ENCODE peak calls at places on chromosomes 4 and X, in ten cellular contexts. One of them, this sample, is unnamed.

GRCh38 chr4:108272566-108272965 is 103.8 kb upstream of the LEF1 start:
- DNase-seq in NAMALWA: no peak
- DNase-seq in fibroblast of mammary gland: peak; percentile 42
- DNase-seq in iris pigment epithelial cell: peak; percentile 80
- DNase-seq in T-cell: no peak
- DNase-seq in OCI-LY7: no peak
- DNase-seq in skeletal muscle cell: peak; percentile 13
- DNase-seq in iPS-NIHi11: no peak
- DNase-seq in NCI-H69: peak; percentile 88
- DNase-seq in Jurkat, Clone E6-1: peak; percentile 95
- DNase-seq in this sample: no peak

GRCh38 chrX:79081895-79082512 is 62.5 kb upstream of the GPR174 start:
- DNase-seq in NAMALWA: peak; percentile 65
- DNase-seq in fibroblast of mammary gland: peak; percentile 43
- DNase-seq in iris pigment epithelial cell: peak; percentile 17
- DNase-seq in T-cell: no peak
- DNase-seq in OCI-LY7: peak; percentile 58
- DNase-seq in skeletal muscle cell: peak; percentile 0
- DNase-seq in iPS-NIHi11: peak; percentile 19
- DNase-seq in NCI-H69: peak; percentile 0
- DNase-seq in Jurkat, Clone E6-1: peak; percentile 85
- DNase-seq in this sample: peak; percentile 36

GRCh38 chrX:39773150-39773549 is 324.6 kb downstream of the BCOR start:
- DNase-seq in NAMALWA: no peak
- DNase-seq in fibroblast of mammary gland: no peak
- DNase-seq in iris pigment epithelial cell: no peak
- DNase-seq in T-cell: no peak
- DNase-seq in OCI-LY7: no peak
- DNase-seq in skeletal muscle cell: no peak
- DNase-seq in iPS-NIHi11: no peak
- DNase-seq in NCI-H69: no peak
- DNase-seq in Jurkat, Clone E6-1: no peak
- DNase-seq in this sample: no peak

GRCh38 chrX:2231570-2232192 is 269.1 kb downstream of the DHRSX start:
- DNase-seq in NAMALWA: no peak
- DNase-seq in fibroblast of mammary gland: no peak
- DNase-seq in iris pigment epithelial cell: no peak
- DNase-seq in T-cell: no peak
- DNase-seq in OCI-LY7: no peak
- DNase-seq in skeletal muscle cell: no peak
- DNase-seq in iPS-NIHi11: no peak
- DNase-seq in NCI-H69: no peak
- DNase-seq in Jurkat, Clone E6-1: no peak
- DNase-seq in this sample: no peak

GRCh38 chr4:13920111-13920875 is 292.8 kb upstream of the BOD1L1 start:
- DNase-seq in NAMALWA: no peak
- DNase-seq in fibroblast of mammary gland: no peak
- DNase-seq in iris pigment epithelial cell: peak; percentile 59
- DNase-seq in T-cell: no peak
- DNase-seq in OCI-LY7: no peak
- DNase-seq in skeletal muscle cell: no peak
- DNase-seq in iPS-NIHi11: no peak
- DNase-seq in NCI-H69: no peak
- DNase-seq in Jurkat, Clone E6-1: no peak
- DNase-seq in this sample: no peak

GRCh38 chrX:123324628-123325027 is 140.6 kb downstream of the GRIA3 start:
- DNase-seq in NAMALWA: no peak
- DNase-seq in fibroblast of mammary gland: peak; percentile 12
- DNase-seq in iris pigment epithelial cell: no peak
- DNase-seq in T-cell: no peak
- DNase-seq in OCI-LY7: no peak
- DNase-seq in skeletal muscle cell: no peak
- DNase-seq in iPS-NIHi11: no peak
- DNase-seq in NCI-H69: peak; percentile 41
- DNase-seq in Jurkat, Clone E6-1: no peak
- DNase-seq in this sample: no peak

GRCh38 chr4:53962516-53963225 is 101.7 kb downstream of the CHIC2 start:
- DNase-seq in NAMALWA: no peak
- DNase-seq in fibroblast of mammary gland: peak; percentile 89
- DNase-seq in iris pigment epithelial cell: peak; percentile 90
- DNase-seq in T-cell: no peak
- DNase-seq in OCI-LY7: no peak
- DNase-seq in skeletal muscle cell: peak; percentile 87
- DNase-seq in iPS-NIHi11: no peak
- DNase-seq in NCI-H69: peak; percentile 35
- DNase-seq in Jurkat, Clone E6-1: no peak
- DNase-seq in this sample: no peak

GRCh38 chr4:163492951-163493504 is 1.5 kb upstream of the TMA16 start:
- DNase-seq in NAMALWA: peak; percentile 21
- DNase-seq in fibroblast of mammary gland: no peak
- DNase-seq in iris pigment epithelial cell: no peak
- DNase-seq in T-cell: no peak
- DNase-seq in OCI-LY7: peak; percentile 27
- DNase-seq in skeletal muscle cell: no peak
- DNase-seq in iPS-NIHi11: no peak
- DNase-seq in NCI-H69: peak; percentile 32
- DNase-seq in Jurkat, Clone E6-1: peak; percentile 38
- DNase-seq in this sample: peak; percentile 38

GRCh38 chrX:41394293-41394692 is 52.9 kb upstream of the NYX start:
- DNase-seq in NAMALWA: no peak
- DNase-seq in fibroblast of mammary gland: no peak
- DNase-seq in iris pigment epithelial cell: no peak
- DNase-seq in T-cell: no peak
- DNase-seq in OCI-LY7: no peak
- DNase-seq in skeletal muscle cell: no peak
- DNase-seq in iPS-NIHi11: no peak
- DNase-seq in NCI-H69: no peak
- DNase-seq in Jurkat, Clone E6-1: no peak
- DNase-seq in this sample: no peak

GRCh38 chr4:8035371-8035780 is 95.7 kb upstream of the AFAP1 start:
- DNase-seq in NAMALWA: peak; percentile 46
- DNase-seq in fibroblast of mammary gland: peak; percentile 6
- DNase-seq in iris pigment epithelial cell: peak; percentile 69
- DNase-seq in T-cell: no peak
- DNase-seq in OCI-LY7: no peak
- DNase-seq in skeletal muscle cell: no peak
- DNase-seq in iPS-NIHi11: no peak
- DNase-seq in NCI-H69: no peak
- DNase-seq in Jurkat, Clone E6-1: peak; percentile 58
- DNase-seq in this sample: no peak

GRCh38 chrX:154013614-154014360 is 5.9 kb downstream of the IRAK1 start:
- DNase-seq in NAMALWA: peak; percentile 53
- DNase-seq in fibroblast of mammary gland: peak; percentile 38
- DNase-seq in iris pigment epithelial cell: no peak
- DNase-seq in T-cell: peak; percentile 28
- DNase-seq in OCI-LY7: peak; percentile 52
- DNase-seq in skeletal muscle cell: no peak
- DNase-seq in iPS-NIHi11: peak; percentile 67
- DNase-seq in NCI-H69: peak; percentile 22
- DNase-seq in Jurkat, Clone E6-1: no peak
- DNase-seq in this sample: peak; percentile 47